ENCODE peak calls at places on chromosomes 4 and X, in nine cellular contexts. Z, A, V, X, M, Y, N, P and L are unnamed samples.
A peak's percentile ranks its signal among the peaks of the same experiment; 100 is the strongest.

GRCh38 chrX:44062842-44063241 is 89.7 kb upstream of the NDP start:
- DNase-seq in Z (no peak), A (no peak), V (no peak), X (no peak), M (no peak), Y (no peak), N (no peak), P (no peak), L (no peak)

GRCh38 chrX:154435171-154435733 is 1.7 kb upstream of the GDI1 start:
- DNase-seq in Z (no peak), A (no peak), V (no peak), X (no peak), M (no peak), Y (no peak), N (no peak), P (no peak), L (no peak)

GRCh38 chr4:128615197-128615596 is 194.3 kb upstream of the JADE1 start:
- DNase-seq in Z (no peak), A (no peak), V (no peak), X (no peak), M (no peak), Y (no peak), N (no peak), P (no peak), L (no peak)

GRCh38 chr4:38190717-38191178 is 230.6 kb downstream of the PTTG2 start:
- DNase-seq in Z (peak; percentile 61), A (no peak), V (peak; percentile 78), X (no peak), M (no peak), Y (no peak), N (peak; percentile 81), P (no peak), L (no peak)

GRCh38 chr4:72323227-72323626 is 245.8 kb downstream of the ADAMTS3 start:
- DNase-seq in Z (no peak), A (no peak), V (no peak), X (no peak), M (no peak), Y (no peak), N (no peak), P (no peak), L (no peak)

GRCh38 chr4:169033660-169034059 is 23.6 kb upstream of the CBR4 start:
- DNase-seq in Z (no peak), A (no peak), V (no peak), X (no peak), M (no peak), Y (no peak), N (no peak), P (no peak), L (no peak)

GRCh38 chrX:39204945-39205344 is 403.7 kb downstream of the MID1IP1 start:
- DNase-seq in Z (no peak), A (peak; percentile 5), V (no peak), X (no peak), M (no peak), Y (no peak), N (no peak), P (no peak), L (no peak)

GRCh38 chr4:80049402-80049801 is 23.6 kb downstream of the ANTXR2 start:
- DNase-seq in Z (no peak), A (no peak), V (no peak), X (peak; percentile 82), M (no peak), Y (no peak), N (no peak), P (no peak), L (no peak)

GRCh38 chr4:160299608-160300007 is 1196.7 kb downstream of the RAPGEF2 start:
- DNase-seq in Z (no peak), A (no peak), V (peak; percentile 17), X (no peak), M (no peak), Y (no peak), N (no peak), P (no peak), L (no peak)

GRCh38 chr4:76182463-76182862 is 31.2 kb downstream of the SCARB2 start:
- DNase-seq in Z (no peak), A (no peak), V (no peak), X (no peak), M (no peak), Y (no peak), N (no peak), P (no peak), L (no peak)

GRCh38 chr4:78618426-78618825 is 66.9 kb downstream of the ANXA3 start:
- DNase-seq in Z (no peak), A (no peak), V (no peak), X (no peak), M (no peak), Y (no peak), N (no peak), P (no peak), L (no peak)

GRCh38 chr4:107893171-107894137 is 37.9 kb upstream of the CYP2U1 start:
- DNase-seq in Z (no peak), A (no peak), V (no peak), X (no peak), M (no peak), Y (no peak), N (no peak), P (no peak), L (no peak)

GRCh38 chr4:94974773-94975172 is 217.0 kb downstream of the BMPR1B start:
- DNase-seq in Z (no peak), A (no peak), V (peak; percentile 30), X (no peak), M (no peak), Y (no peak), N (no peak), P (no peak), L (no peak)

GRCh38 chr4:69881173-69881773 is 21.3 kb upstream of the SULT1E1 start:
- DNase-seq in Z (peak; percentile 8), A (peak; percentile 19), V (no peak), X (peak; percentile 53), M (peak; percentile 6), Y (peak; percentile 28), N (peak; percentile 17), P (no peak), L (no peak)